ENCODE peak calls at places on chromosomes 4 and X, in nine cellular contexts. One of them, this sample, is unnamed.

GRCh38 chr4:38489924-38490639 is 173.9 kb upstream of the KLF3 start:
- DNase-seq in SW 1271: no peak
- DNase-seq in cardiac muscle cell: no peak
- DNase-seq in activated CD4-positive, alpha-beta T cell treated with anti-CD3 and anti-CD28 coated beads, Interleukin-2, amount 50 U/mL, for 1 hour: peak
- DNase-seq in Right ventricle myocardium inferior: no peak
- DNase-seq in right cardiac atrium: peak
- DNase-seq in MCF 10A: no peak
- DNase-seq in COR-L47: no peak
- DNase-seq in H54: no peak
- DNase-seq in this sample: peak

GRCh38 chrX:147550217-147550616 is 361.5 kb upstream of the FMR1 start:
- DNase-seq in SW 1271: no peak
- DNase-seq in cardiac muscle cell: peak
- DNase-seq in activated CD4-positive, alpha-beta T cell treated with anti-CD3 and anti-CD28 coated beads, Interleukin-2, amount 50 U/mL, for 1 hour: no peak
- DNase-seq in Right ventricle myocardium inferior: no peak
- DNase-seq in right cardiac atrium: no peak
- DNase-seq in MCF 10A: peak
- DNase-seq in COR-L47: no peak
- DNase-seq in H54: no peak
- DNase-seq in this sample: peak

GRCh38 chrX:42684062-42684461 is 93.9 kb downstream of the PPP1R2C start:
- DNase-seq in SW 1271: no peak
- DNase-seq in cardiac muscle cell: no peak
- DNase-seq in activated CD4-positive, alpha-beta T cell treated with anti-CD3 and anti-CD28 coated beads, Interleukin-2, amount 50 U/mL, for 1 hour: no peak
- DNase-seq in Right ventricle myocardium inferior: no peak
- DNase-seq in right cardiac atrium: no peak
- DNase-seq in MCF 10A: no peak
- DNase-seq in COR-L47: no peak
- DNase-seq in H54: no peak
- DNase-seq in this sample: no peak

GRCh38 chr4:113452868-113453620 is 308.5 kb downstream of the CAMK2D start:
- DNase-seq in SW 1271: no peak
- DNase-seq in cardiac muscle cell: peak
- DNase-seq in activated CD4-positive, alpha-beta T cell treated with anti-CD3 and anti-CD28 coated beads, Interleukin-2, amount 50 U/mL, for 1 hour: no peak
- DNase-seq in Right ventricle myocardium inferior: no peak
- DNase-seq in right cardiac atrium: no peak
- DNase-seq in MCF 10A: peak
- DNase-seq in COR-L47: no peak
- DNase-seq in H54: no peak
- DNase-seq in this sample: no peak

GRCh38 chr4:54541426-54542118 is 116.2 kb upstream of the KIT start:
- DNase-seq in SW 1271: no peak
- DNase-seq in cardiac muscle cell: no peak
- DNase-seq in activated CD4-positive, alpha-beta T cell treated with anti-CD3 and anti-CD28 coated beads, Interleukin-2, amount 50 U/mL, for 1 hour: no peak
- DNase-seq in Right ventricle myocardium inferior: no peak
- DNase-seq in right cardiac atrium: no peak
- DNase-seq in MCF 10A: no peak
- DNase-seq in COR-L47: no peak
- DNase-seq in H54: no peak
- DNase-seq in this sample: no peak

GRCh38 chr4:25663778-25664177 is 8.1 kb downstream of the SLC34A2 start:
- DNase-seq in SW 1271: no peak
- DNase-seq in cardiac muscle cell: peak
- DNase-seq in activated CD4-positive, alpha-beta T cell treated with anti-CD3 and anti-CD28 coated beads, Interleukin-2, amount 50 U/mL, for 1 hour: no peak
- DNase-seq in Right ventricle myocardium inferior: no peak
- DNase-seq in right cardiac atrium: no peak
- DNase-seq in MCF 10A: no peak
- DNase-seq in COR-L47: no peak
- DNase-seq in H54: no peak
- DNase-seq in this sample: no peak

GRCh38 chrX:132833373-132833772 is 125.1 kb downstream of the HS6ST2 start:
- DNase-seq in SW 1271: no peak
- DNase-seq in cardiac muscle cell: peak
- DNase-seq in activated CD4-positive, alpha-beta T cell treated with anti-CD3 and anti-CD28 coated beads, Interleukin-2, amount 50 U/mL, for 1 hour: no peak
- DNase-seq in Right ventricle myocardium inferior: no peak
- DNase-seq in right cardiac atrium: no peak
- DNase-seq in MCF 10A: no peak
- DNase-seq in COR-L47: no peak
- DNase-seq in H54: no peak
- DNase-seq in this sample: no peak

GRCh38 chrX:78517124-78517523 is 142.0 kb downstream of the RTL3 start:
- DNase-seq in SW 1271: no peak
- DNase-seq in cardiac muscle cell: no peak
- DNase-seq in activated CD4-positive, alpha-beta T cell treated with anti-CD3 and anti-CD28 coated beads, Interleukin-2, amount 50 U/mL, for 1 hour: peak
- DNase-seq in Right ventricle myocardium inferior: no peak
- DNase-seq in right cardiac atrium: no peak
- DNase-seq in MCF 10A: no peak
- DNase-seq in COR-L47: no peak
- DNase-seq in H54: no peak
- DNase-seq in this sample: no peak

GRCh38 chr4:33060873-33061542 is 2340.8 kb downstream of the PCDH7 start:
- DNase-seq in SW 1271: peak
- DNase-seq in cardiac muscle cell: peak
- DNase-seq in activated CD4-positive, alpha-beta T cell treated with anti-CD3 and anti-CD28 coated beads, Interleukin-2, amount 50 U/mL, for 1 hour: no peak
- DNase-seq in Right ventricle myocardium inferior: no peak
- DNase-seq in right cardiac atrium: peak
- DNase-seq in MCF 10A: peak
- DNase-seq in COR-L47: peak
- DNase-seq in H54: no peak
- DNase-seq in this sample: peak

GRCh38 chrX:129653985-129654651 is 638 bp downstream of the APLN start:
- DNase-seq in SW 1271: no peak
- DNase-seq in cardiac muscle cell: no peak
- DNase-seq in activated CD4-positive, alpha-beta T cell treated with anti-CD3 and anti-CD28 coated beads, Interleukin-2, amount 50 U/mL, for 1 hour: no peak
- DNase-seq in Right ventricle myocardium inferior: no peak
- DNase-seq in right cardiac atrium: peak
- DNase-seq in MCF 10A: no peak
- DNase-seq in COR-L47: peak
- DNase-seq in H54: peak
- DNase-seq in this sample: peak

GRCh38 chr4:5054532-5054931 is 3.3 kb downstream of the STK32B start:
- DNase-seq in SW 1271: no peak
- DNase-seq in cardiac muscle cell: no peak
- DNase-seq in activated CD4-positive, alpha-beta T cell treated with anti-CD3 and anti-CD28 coated beads, Interleukin-2, amount 50 U/mL, for 1 hour: no peak
- DNase-seq in Right ventricle myocardium inferior: no peak
- DNase-seq in right cardiac atrium: no peak
- DNase-seq in MCF 10A: no peak
- DNase-seq in COR-L47: no peak
- DNase-seq in H54: no peak
- DNase-seq in this sample: no peak

GRCh38 chrX:9566150-9566621 is 101.3 kb downstream of the TBL1X start:
- DNase-seq in SW 1271: peak
- DNase-seq in cardiac muscle cell: no peak
- DNase-seq in activated CD4-positive, alpha-beta T cell treated with anti-CD3 and anti-CD28 coated beads, Interleukin-2, amount 50 U/mL, for 1 hour: no peak
- DNase-seq in Right ventricle myocardium inferior: peak
- DNase-seq in right cardiac atrium: peak
- DNase-seq in MCF 10A: peak
- DNase-seq in COR-L47: no peak
- DNase-seq in H54: peak
- DNase-seq in this sample: no peak

GRCh38 chr4:180057891-180058643 is 2185.1 kb upstream of the TENM3 start:
- DNase-seq in SW 1271: no peak
- DNase-seq in cardiac muscle cell: peak
- DNase-seq in activated CD4-positive, alpha-beta T cell treated with anti-CD3 and anti-CD28 coated beads, Interleukin-2, amount 50 U/mL, for 1 hour: no peak
- DNase-seq in Right ventricle myocardium inferior: peak
- DNase-seq in right cardiac atrium: peak
- DNase-seq in MCF 10A: peak
- DNase-seq in COR-L47: no peak
- DNase-seq in H54: peak
- DNase-seq in this sample: peak

GRCh38 chrX:39755152-39756032 is 342.4 kb downstream of the BCOR start:
- DNase-seq in SW 1271: peak
- DNase-seq in cardiac muscle cell: no peak
- DNase-seq in activated CD4-positive, alpha-beta T cell treated with anti-CD3 and anti-CD28 coated beads, Interleukin-2, amount 50 U/mL, for 1 hour: no peak
- DNase-seq in Right ventricle myocardium inferior: peak
- DNase-seq in right cardiac atrium: peak
- DNase-seq in MCF 10A: peak
- DNase-seq in COR-L47: no peak
- DNase-seq in H54: peak
- DNase-seq in this sample: no peak

GRCh38 chrX:3548743-3549441 is 164.6 kb downstream of the PRKX start:
- DNase-seq in SW 1271: peak
- DNase-seq in cardiac muscle cell: peak
- DNase-seq in activated CD4-positive, alpha-beta T cell treated with anti-CD3 and anti-CD28 coated beads, Interleukin-2, amount 50 U/mL, for 1 hour: no peak
- DNase-seq in Right ventricle myocardium inferior: no peak
- DNase-seq in right cardiac atrium: no peak
- DNase-seq in MCF 10A: peak
- DNase-seq in COR-L47: no peak
- DNase-seq in H54: no peak
- DNase-seq in this sample: no peak

GRCh38 chr4:42482516-42483327 is 85.4 kb downstream of the SHISA3 start:
- DNase-seq in SW 1271: no peak
- DNase-seq in cardiac muscle cell: no peak
- DNase-seq in activated CD4-positive, alpha-beta T cell treated with anti-CD3 and anti-CD28 coated beads, Interleukin-2, amount 50 U/mL, for 1 hour: no peak
- DNase-seq in Right ventricle myocardium inferior: no peak
- DNase-seq in right cardiac atrium: no peak
- DNase-seq in MCF 10A: no peak
- DNase-seq in COR-L47: no peak
- DNase-seq in H54: no peak
- DNase-seq in this sample: no peak

GRCh38 chrX:44152867-44153266 is 179.7 kb upstream of the NDP start:
- DNase-seq in SW 1271: no peak
- DNase-seq in cardiac muscle cell: no peak
- DNase-seq in activated CD4-positive, alpha-beta T cell treated with anti-CD3 and anti-CD28 coated beads, Interleukin-2, amount 50 U/mL, for 1 hour: no peak
- DNase-seq in Right ventricle myocardium inferior: no peak
- DNase-seq in right cardiac atrium: no peak
- DNase-seq in MCF 10A: peak
- DNase-seq in COR-L47: no peak
- DNase-seq in H54: no peak
- DNase-seq in this sample: no peak

GRCh38 chr4:122873752-122874151 is 47.1 kb downstream of the FGF2 start:
- DNase-seq in SW 1271: no peak
- DNase-seq in cardiac muscle cell: no peak
- DNase-seq in activated CD4-positive, alpha-beta T cell treated with anti-CD3 and anti-CD28 coated beads, Interleukin-2, amount 50 U/mL, for 1 hour: no peak
- DNase-seq in Right ventricle myocardium inferior: no peak
- DNase-seq in right cardiac atrium: no peak
- DNase-seq in MCF 10A: peak
- DNase-seq in COR-L47: no peak
- DNase-seq in H54: no peak
- DNase-seq in this sample: no peak

GRCh38 chrX:127558811-127559210 is 493.4 kb downstream of the ACTRT1 start:
- DNase-seq in SW 1271: no peak
- DNase-seq in cardiac muscle cell: no peak
- DNase-seq in activated CD4-positive, alpha-beta T cell treated with anti-CD3 and anti-CD28 coated beads, Interleukin-2, amount 50 U/mL, for 1 hour: no peak
- DNase-seq in Right ventricle myocardium inferior: no peak
- DNase-seq in right cardiac atrium: no peak
- DNase-seq in MCF 10A: no peak
- DNase-seq in COR-L47: no peak
- DNase-seq in H54: no peak
- DNase-seq in this sample: no peak

GRCh38 chr4:182827981-182828677 is 89.1 kb downstream of the DCTD start:
- DNase-seq in SW 1271: no peak
- DNase-seq in cardiac muscle cell: no peak
- DNase-seq in activated CD4-positive, alpha-beta T cell treated with anti-CD3 and anti-CD28 coated beads, Interleukin-2, amount 50 U/mL, for 1 hour: no peak
- DNase-seq in Right ventricle myocardium inferior: no peak
- DNase-seq in right cardiac atrium: no peak
- DNase-seq in MCF 10A: no peak
- DNase-seq in COR-L47: no peak
- DNase-seq in H54: no peak
- DNase-seq in this sample: no peak

GRCh38 chrX:131763674-131764073 is 219.8 kb downstream of the OR13H1 start:
- DNase-seq in SW 1271: peak
- DNase-seq in cardiac muscle cell: no peak
- DNase-seq in activated CD4-positive, alpha-beta T cell treated with anti-CD3 and anti-CD28 coated beads, Interleukin-2, amount 50 U/mL, for 1 hour: no peak
- DNase-seq in Right ventricle myocardium inferior: no peak
- DNase-seq in right cardiac atrium: no peak
- DNase-seq in MCF 10A: peak
- DNase-seq in COR-L47: no peak
- DNase-seq in H54: no peak
- DNase-seq in this sample: no peak

GRCh38 chr4:75948822-75949444 is 8.1 kb upstream of the NAAA start:
- DNase-seq in SW 1271: no peak
- DNase-seq in cardiac muscle cell: no peak
- DNase-seq in activated CD4-positive, alpha-beta T cell treated with anti-CD3 and anti-CD28 coated beads, Interleukin-2, amount 50 U/mL, for 1 hour: no peak
- DNase-seq in Right ventricle myocardium inferior: no peak
- DNase-seq in right cardiac atrium: no peak
- DNase-seq in MCF 10A: no peak
- DNase-seq in COR-L47: no peak
- DNase-seq in H54: no peak
- DNase-seq in this sample: no peak

GRCh38 chr4:86013623-86014022 is 346.2 kb downstream of the MAPK10 start:
- DNase-seq in SW 1271: no peak
- DNase-seq in cardiac muscle cell: no peak
- DNase-seq in activated CD4-positive, alpha-beta T cell treated with anti-CD3 and anti-CD28 coated beads, Interleukin-2, amount 50 U/mL, for 1 hour: no peak
- DNase-seq in Right ventricle myocardium inferior: no peak
- DNase-seq in right cardiac atrium: no peak
- DNase-seq in MCF 10A: no peak
- DNase-seq in COR-L47: no peak
- DNase-seq in H54: no peak
- DNase-seq in this sample: no peak

GRCh38 chr4:73704314-73705055 is 35.9 kb upstream of the CXCL8 start:
- DNase-seq in SW 1271: peak
- DNase-seq in cardiac muscle cell: no peak
- DNase-seq in activated CD4-positive, alpha-beta T cell treated with anti-CD3 and anti-CD28 coated beads, Interleukin-2, amount 50 U/mL, for 1 hour: no peak
- DNase-seq in Right ventricle myocardium inferior: peak
- DNase-seq in right cardiac atrium: peak
- DNase-seq in MCF 10A: peak
- DNase-seq in COR-L47: no peak
- DNase-seq in H54: no peak
- DNase-seq in this sample: no peak

GRCh38 chr4:3420956-3421355 is 20.8 kb upstream of the HGFAC start:
- DNase-seq in SW 1271: no peak
- DNase-seq in cardiac muscle cell: no peak
- DNase-seq in activated CD4-positive, alpha-beta T cell treated with anti-CD3 and anti-CD28 coated beads, Interleukin-2, amount 50 U/mL, for 1 hour: no peak
- DNase-seq in Right ventricle myocardium inferior: peak
- DNase-seq in right cardiac atrium: no peak
- DNase-seq in MCF 10A: no peak
- DNase-seq in COR-L47: no peak
- DNase-seq in H54: no peak
- DNase-seq in this sample: no peak

GRCh38 chrX:34546366-34546765 is 110.7 kb downstream of the TMEM47 start:
- DNase-seq in SW 1271: no peak
- DNase-seq in cardiac muscle cell: no peak
- DNase-seq in activated CD4-positive, alpha-beta T cell treated with anti-CD3 and anti-CD28 coated beads, Interleukin-2, amount 50 U/mL, for 1 hour: no peak
- DNase-seq in Right ventricle myocardium inferior: no peak
- DNase-seq in right cardiac atrium: no peak
- DNase-seq in MCF 10A: peak
- DNase-seq in COR-L47: no peak
- DNase-seq in H54: no peak
- DNase-seq in this sample: no peak

GRCh38 chrX:106177106-106177981 is 9.2 kb downstream of the PWWP3B start:
- DNase-seq in SW 1271: no peak
- DNase-seq in cardiac muscle cell: peak
- DNase-seq in activated CD4-positive, alpha-beta T cell treated with anti-CD3 and anti-CD28 coated beads, Interleukin-2, amount 50 U/mL, for 1 hour: no peak
- DNase-seq in Right ventricle myocardium inferior: peak
- DNase-seq in right cardiac atrium: peak
- DNase-seq in MCF 10A: no peak
- DNase-seq in COR-L47: no peak
- DNase-seq in H54: no peak
- DNase-seq in this sample: peak

GRCh38 chr4:59518005-59518823 is 1681.9 kb upstream of the ADGRL3 start:
- DNase-seq in SW 1271: no peak
- DNase-seq in cardiac muscle cell: no peak
- DNase-seq in activated CD4-positive, alpha-beta T cell treated with anti-CD3 and anti-CD28 coated beads, Interleukin-2, amount 50 U/mL, for 1 hour: no peak
- DNase-seq in Right ventricle myocardium inferior: no peak
- DNase-seq in right cardiac atrium: no peak
- DNase-seq in MCF 10A: no peak
- DNase-seq in COR-L47: no peak
- DNase-seq in H54: no peak
- DNase-seq in this sample: no peak

GRCh38 chr4:77922158-77923094 is 59.8 kb downstream of the MRPL1 start:
- DNase-seq in SW 1271: no peak
- DNase-seq in cardiac muscle cell: no peak
- DNase-seq in activated CD4-positive, alpha-beta T cell treated with anti-CD3 and anti-CD28 coated beads, Interleukin-2, amount 50 U/mL, for 1 hour: no peak
- DNase-seq in Right ventricle myocardium inferior: no peak
- DNase-seq in right cardiac atrium: no peak
- DNase-seq in MCF 10A: peak
- DNase-seq in COR-L47: no peak
- DNase-seq in H54: no peak
- DNase-seq in this sample: no peak

GRCh38 chrX:39204349-39204748 is 403.1 kb downstream of the MID1IP1 start:
- DNase-seq in SW 1271: no peak
- DNase-seq in cardiac muscle cell: no peak
- DNase-seq in activated CD4-positive, alpha-beta T cell treated with anti-CD3 and anti-CD28 coated beads, Interleukin-2, amount 50 U/mL, for 1 hour: no peak
- DNase-seq in Right ventricle myocardium inferior: no peak
- DNase-seq in right cardiac atrium: no peak
- DNase-seq in MCF 10A: no peak
- DNase-seq in COR-L47: no peak
- DNase-seq in H54: no peak
- DNase-seq in this sample: no peak

GRCh38 chr4:48445704-48446103 is 37.4 kb upstream of the SLC10A4 start:
- DNase-seq in SW 1271: peak
- DNase-seq in cardiac muscle cell: peak
- DNase-seq in activated CD4-positive, alpha-beta T cell treated with anti-CD3 and anti-CD28 coated beads, Interleukin-2, amount 50 U/mL, for 1 hour: no peak
- DNase-seq in Right ventricle myocardium inferior: no peak
- DNase-seq in right cardiac atrium: no peak
- DNase-seq in MCF 10A: peak
- DNase-seq in COR-L47: no peak
- DNase-seq in H54: no peak
- DNase-seq in this sample: no peak